ENCODE peak calls at places on chromosomes 13 and 19, in five cellular contexts. A is activated naive CD4-positive, alpha-beta T cell treated with anti-CD3 and anti-CD28 coated beads, Interleukin-2, amount 50 U/mL, for 72 hours; F is Jurkat, Clone E6-1; L is HCT116; Z is substantia nigra. I is an unnamed sample.

GRCh38 chr19:41735071-41735623 is 20.2 kb upstream of the CEACAM6 start:
- DNase-seq in Z (no peak), A (no peak), F (no peak), L (no peak), I (no peak)

GRCh38 chr19:33186835-33187540 is 7.1 kb upstream of the LRP3 start:
- DNase-seq in Z (no peak), A (no peak), F (no peak), L (no peak), I (no peak)

GRCh38 chr13:111573362-111573761 is 252.9 kb downstream of the TEX29 start:
- DNase-seq in F (no peak), L (no peak), Z (no peak), A (no peak), I (no peak)

GRCh38 chr13:27481766-27482165 is 31.4 kb upstream of the MTIF3 start:
- DNase-seq in L (peak; percentile 37), Z (no peak), F (no peak), A (peak; percentile 57), I (peak; percentile 43)

GRCh38 chr13:50401721-50402510 is 386.7 kb downstream of the KCNRG start:
- DNase-seq in A (no peak), L (no peak), Z (no peak), F (no peak), I (no peak)

GRCh38 chr13:29849731-29850212 is 645 bp downstream of the UBL3 start:
- DNase-seq in F (no peak), Z (no peak), L (no peak), A (peak; percentile 15), I (no peak)

GRCh38 chr13:31786011-31786410 is 46.7 kb downstream of the RXFP2 start:
- DNase-seq in F (no peak), L (no peak), A (no peak), Z (no peak), I (no peak)

GRCh38 chr19:31214086-31214485 is 135.2 kb downstream of the TSHZ3 start:
- DNase-seq in L (no peak), F (peak; percentile 96), Z (no peak), A (peak; percentile 83), I (no peak)

GRCh38 chr13:38656699-38657098 is 30.2 kb upstream of the FREM2 start:
- DNase-seq in A (no peak), F (no peak), Z (no peak), L (no peak), I (no peak)

GRCh38 chr13:30869491-30869890 is 36.6 kb upstream of the MEDAG start:
- DNase-seq in F (no peak), L (no peak), A (no peak), Z (no peak), I (no peak)

GRCh38 chr19:54506079-54506478 is 3.4 kb downstream of the LAIR2 start:
- DNase-seq in A (no peak), L (no peak), F (no peak), Z (no peak), I (no peak)

GRCh38 chr19:47479701-47480503 is 4.1 kb downstream of the KPTN start:
- DNase-seq in F (no peak), L (no peak), Z (no peak), A (no peak), I (no peak)

GRCh38 chr19:46481187-46481586 is 9.8 kb upstream of the PNMA8A start:
- DNase-seq in L (no peak), Z (no peak), A (no peak), F (no peak), I (no peak)

GRCh38 chr13:43293561-43293960 is 270.2 kb downstream of the DNAJC15 start:
- DNase-seq in F (no peak), A (no peak), L (no peak), Z (no peak), I (no peak)

GRCh38 chr13:57633950-57634828 is 2.6 kb downstream of the PCDH17 start:
- DNase-seq in F (no peak), L (no peak), A (no peak), Z (peak; percentile 29), I (no peak)

GRCh38 chr19:4986471-4986888 is 17.6 kb downstream of the KDM4B start:
- DNase-seq in F (no peak), L (no peak), Z (no peak), A (no peak), I (no peak)

GRCh38 chr13:50989476-50989875 is 79.9 kb downstream of the RNASEH2B start:
- DNase-seq in F (no peak), Z (no peak), L (no peak), A (no peak), I (no peak)

GRCh38 chr19:1168877-1169791 is 4.9 kb downstream of the SBNO2 start:
- DNase-seq in Z (no peak), L (no peak), F (no peak), A (no peak), I (no peak)

I was measured in OCI-LY7.